ENCODE peak calls at places on chromosomes 5 and 9, in six cellular contexts. One of them, this sample, is unnamed.

GRCh38 chr5:179806250-179807045 is at the start of gene MGAT4B:
- DNase-seq in CD4-positive, alpha-beta memory T cell: peak
- DNase-seq in MM.1S: peak
- DNase-seq in ascending aorta: no peak
- DNase-seq in endothelial cell of umbilical vein: peak
- DNase-seq in cardiac fibroblast: peak
- DNase-seq in this sample: no peak

GRCh38 chr5:41871866-41872265 is 1.6 kb upstream of the OXCT1 start:
- DNase-seq in MM.1S: no peak
- DNase-seq in ascending aorta: no peak
- DNase-seq in CD4-positive, alpha-beta memory T cell: no peak
- DNase-seq in cardiac fibroblast: peak
- DNase-seq in endothelial cell of umbilical vein: peak
- DNase-seq in this sample: peak

GRCh38 chr9:132560604-132561304 is 21.7 kb upstream of the BARHL1 start:
- DNase-seq in cardiac fibroblast: no peak
- DNase-seq in CD4-positive, alpha-beta memory T cell: no peak
- DNase-seq in MM.1S: no peak
- DNase-seq in ascending aorta: no peak
- DNase-seq in endothelial cell of umbilical vein: no peak
- DNase-seq in this sample: no peak

GRCh38 chr5:38134750-38135330 is 123.5 kb upstream of the EGFLAM start:
- DNase-seq in ascending aorta: no peak
- DNase-seq in MM.1S: no peak
- DNase-seq in CD4-positive, alpha-beta memory T cell: no peak
- DNase-seq in cardiac fibroblast: no peak
- DNase-seq in endothelial cell of umbilical vein: no peak
- DNase-seq in this sample: no peak

GRCh38 chr5:160438316-160439204 is 16.9 kb downstream of the PTTG1 start:
- DNase-seq in CD4-positive, alpha-beta memory T cell: peak
- DNase-seq in ascending aorta: no peak
- DNase-seq in MM.1S: peak
- DNase-seq in endothelial cell of umbilical vein: peak
- DNase-seq in cardiac fibroblast: peak
- DNase-seq in this sample: peak

GRCh38 chr5:103428411-103428871 is 134.1 kb downstream of the NUDT12 start:
- DNase-seq in CD4-positive, alpha-beta memory T cell: no peak
- DNase-seq in MM.1S: peak
- DNase-seq in endothelial cell of umbilical vein: no peak
- DNase-seq in ascending aorta: no peak
- DNase-seq in cardiac fibroblast: peak
- DNase-seq in this sample: no peak

GRCh38 chr9:6845881-6846280 is 88.1 kb downstream of the KDM4C start:
- DNase-seq in MM.1S: no peak
- DNase-seq in CD4-positive, alpha-beta memory T cell: no peak
- DNase-seq in cardiac fibroblast: no peak
- DNase-seq in endothelial cell of umbilical vein: no peak
- DNase-seq in ascending aorta: no peak
- DNase-seq in this sample: no peak

GRCh38 chr5:172410160-172410559 is 44.2 kb downstream of the SH3PXD2B start:
- DNase-seq in CD4-positive, alpha-beta memory T cell: no peak
- DNase-seq in cardiac fibroblast: peak
- DNase-seq in endothelial cell of umbilical vein: no peak
- DNase-seq in ascending aorta: no peak
- DNase-seq in MM.1S: no peak
- DNase-seq in this sample: no peak

GRCh38 chr5:179346401-179346800 is 1.1 kb upstream of the ADAMTS2 start:
- DNase-seq in cardiac fibroblast: peak
- DNase-seq in CD4-positive, alpha-beta memory T cell: no peak
- DNase-seq in MM.1S: no peak
- DNase-seq in ascending aorta: no peak
- DNase-seq in endothelial cell of umbilical vein: no peak
- DNase-seq in this sample: no peak

GRCh38 chr5:102663771-102664530 is 91.2 kb upstream of the PAM start:
- DNase-seq in cardiac fibroblast: peak
- DNase-seq in ascending aorta: no peak
- DNase-seq in CD4-positive, alpha-beta memory T cell: no peak
- DNase-seq in MM.1S: no peak
- DNase-seq in endothelial cell of umbilical vein: no peak
- DNase-seq in this sample: peak

GRCh38 chr5:150648294-150649107 is 8.0 kb downstream of the SYNPO start:
- DNase-seq in endothelial cell of umbilical vein: no peak
- DNase-seq in MM.1S: no peak
- DNase-seq in ascending aorta: no peak
- DNase-seq in cardiac fibroblast: no peak
- DNase-seq in CD4-positive, alpha-beta memory T cell: no peak
- DNase-seq in this sample: no peak
- H3K4me3 ChIP-seq in endothelial cell of umbilical vein: no peak
- H3K4me3 ChIP-seq in MM.1S: no peak
- H3K4me3 ChIP-seq in ascending aorta: no peak
- H3K4me3 ChIP-seq in cardiac fibroblast: no peak
- H3K4me3 ChIP-seq in CD4-positive, alpha-beta memory T cell: no peak
- H3K4me3 ChIP-seq in this sample: no peak

DNA sequence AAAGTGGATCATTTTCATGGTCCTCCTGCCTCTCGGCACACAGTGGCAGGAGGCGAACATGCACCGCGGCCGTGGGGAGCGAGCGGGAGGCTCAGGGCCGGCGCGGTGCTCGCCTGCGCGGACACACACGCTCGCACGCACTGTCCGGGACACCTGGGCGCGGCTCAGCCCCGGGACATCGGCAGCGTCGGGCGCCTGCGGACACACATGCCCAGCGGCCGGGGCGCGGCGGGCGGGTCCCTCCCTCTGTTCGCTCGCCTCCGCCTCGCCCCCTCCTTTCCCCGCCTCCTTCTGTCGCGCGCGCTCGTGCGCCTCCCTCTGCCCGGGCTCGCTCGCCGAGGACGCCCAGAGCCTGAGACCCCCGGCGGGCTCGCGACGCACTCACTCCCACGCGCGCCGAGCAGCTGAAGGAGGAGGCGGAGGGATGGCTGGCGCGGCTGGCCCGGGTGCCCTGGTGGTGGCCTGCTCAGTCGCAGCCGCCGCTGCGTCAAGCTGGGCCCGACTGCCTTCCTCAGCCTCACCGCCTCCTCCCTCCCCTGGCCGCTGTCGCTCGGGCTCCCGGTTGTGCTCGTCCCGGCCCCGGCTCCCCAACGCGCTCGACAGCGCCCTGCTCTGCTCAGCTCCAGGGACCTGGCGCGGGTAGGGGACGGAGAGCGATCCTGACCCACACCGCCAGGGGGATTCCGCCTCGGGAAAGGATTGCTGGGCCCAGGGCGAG is at the start of gene FRMD3:
- DNase-seq in cardiac fibroblast: peak
- DNase-seq in MM.1S: peak
- DNase-seq in ascending aorta: peak
- DNase-seq in endothelial cell of umbilical vein: peak
- DNase-seq in CD4-positive, alpha-beta memory T cell: no peak
- DNase-seq in this sample: peak
- H3K4me3 ChIP-seq in cardiac fibroblast: peak
- H3K4me3 ChIP-seq in MM.1S: peak
- H3K4me3 ChIP-seq in ascending aorta: peak
- H3K4me3 ChIP-seq in endothelial cell of umbilical vein: peak
- H3K4me3 ChIP-seq in CD4-positive, alpha-beta memory T cell: no peak
- H3K4me3 ChIP-seq in this sample: peak

DNA sequence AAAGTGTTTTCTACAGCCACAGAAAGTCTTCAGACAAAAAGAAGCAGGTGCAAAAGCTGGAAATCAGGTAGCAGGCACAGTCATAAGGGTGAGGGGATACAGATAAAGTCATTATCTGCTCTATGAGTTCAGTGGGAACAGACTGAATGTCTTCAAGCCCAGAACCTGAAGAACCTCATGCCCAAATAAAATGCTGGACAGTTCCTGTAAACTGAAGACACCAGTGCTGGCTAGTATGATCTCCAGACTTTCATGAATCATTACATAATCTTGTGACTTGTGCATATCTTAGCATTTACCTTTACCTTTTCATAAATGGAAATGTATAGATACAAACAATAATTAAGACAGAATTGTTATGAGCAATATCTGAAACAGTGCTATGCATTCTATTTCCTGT is 728.7 kb downstream of the DNAH5 start:
- DNase-seq in cardiac fibroblast: no peak
- DNase-seq in ascending aorta: no peak
- DNase-seq in MM.1S: no peak
- DNase-seq in endothelial cell of umbilical vein: no peak
- DNase-seq in CD4-positive, alpha-beta memory T cell: no peak
- DNase-seq in this sample: no peak
- H3K4me3 ChIP-seq in cardiac fibroblast: no peak
- H3K4me3 ChIP-seq in ascending aorta: no peak
- H3K4me3 ChIP-seq in MM.1S: no peak
- H3K4me3 ChIP-seq in endothelial cell of umbilical vein: no peak
- H3K4me3 ChIP-seq in CD4-positive, alpha-beta memory T cell: no peak
- H3K4me3 ChIP-seq in this sample: no peak

DNA sequence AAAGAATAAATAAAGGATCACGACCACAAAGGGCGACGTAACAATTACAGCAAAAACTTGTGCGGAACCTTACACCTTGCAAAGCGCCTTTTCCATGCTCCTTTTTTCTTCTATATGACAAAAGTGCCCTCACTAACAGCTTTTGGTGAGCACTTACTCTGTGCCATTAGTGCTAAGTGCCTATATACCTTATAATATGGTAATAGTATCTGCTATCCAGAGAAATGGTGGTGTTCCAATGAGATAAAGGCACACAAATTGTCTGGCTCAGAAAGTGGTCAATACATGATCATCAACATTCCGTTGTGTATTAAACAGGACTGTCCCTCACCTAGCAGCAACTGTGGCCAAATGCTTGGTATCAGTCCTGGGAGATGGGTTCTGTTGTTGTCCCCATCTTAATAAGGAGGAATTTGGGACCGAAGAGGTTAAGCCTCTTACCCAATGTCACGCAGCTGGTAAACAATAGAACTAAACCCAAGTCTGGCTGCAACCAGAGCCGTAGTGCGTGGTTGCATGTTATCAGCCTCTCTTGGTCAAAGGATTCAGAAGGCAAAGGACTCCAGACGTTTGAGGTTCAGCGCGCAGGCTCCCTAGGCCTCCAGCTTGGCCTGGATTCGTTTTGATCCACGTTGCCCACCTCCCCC is 559 bp upstream of the TOR2A start:
- DNase-seq in endothelial cell of umbilical vein: no peak
- DNase-seq in CD4-positive, alpha-beta memory T cell: no peak
- DNase-seq in cardiac fibroblast: no peak
- DNase-seq in MM.1S: peak
- DNase-seq in ascending aorta: no peak
- DNase-seq in this sample: no peak
- H3K4me3 ChIP-seq in endothelial cell of umbilical vein: no peak
- H3K4me3 ChIP-seq in CD4-positive, alpha-beta memory T cell: no peak
- H3K4me3 ChIP-seq in cardiac fibroblast: no peak
- H3K4me3 ChIP-seq in MM.1S: peak
- H3K4me3 ChIP-seq in ascending aorta: no peak
- H3K4me3 ChIP-seq in this sample: no peak

GRCh38 chr5:80192507-80193241 is 63.2 kb downstream of the SERINC5 start:
- DNase-seq in endothelial cell of umbilical vein: no peak
- DNase-seq in CD4-positive, alpha-beta memory T cell: no peak
- DNase-seq in MM.1S: no peak
- DNase-seq in cardiac fibroblast: peak
- DNase-seq in ascending aorta: no peak
- DNase-seq in this sample: no peak

GRCh38 chr5:80191991-80192398 is 63.9 kb downstream of the SERINC5 start:
- DNase-seq in ascending aorta: no peak
- DNase-seq in MM.1S: no peak
- DNase-seq in CD4-positive, alpha-beta memory T cell: peak
- DNase-seq in cardiac fibroblast: no peak
- DNase-seq in endothelial cell of umbilical vein: no peak
- DNase-seq in this sample: no peak

GRCh38 chr5:80195837-80196400 is 59.9 kb downstream of the SERINC5 start:
- DNase-seq in CD4-positive, alpha-beta memory T cell: no peak
- DNase-seq in endothelial cell of umbilical vein: no peak
- DNase-seq in ascending aorta: no peak
- DNase-seq in cardiac fibroblast: no peak
- DNase-seq in MM.1S: no peak
- DNase-seq in this sample: peak

GRCh38 chr5:80193421-80193820 is 62.4 kb downstream of the SERINC5 start:
- DNase-seq in CD4-positive, alpha-beta memory T cell: no peak
- DNase-seq in cardiac fibroblast: no peak
- DNase-seq in ascending aorta: no peak
- DNase-seq in MM.1S: no peak
- DNase-seq in endothelial cell of umbilical vein: no peak
- DNase-seq in this sample: no peak

GRCh38 chr5:80194470-80194869 is 61.4 kb downstream of the SERINC5 start:
- DNase-seq in endothelial cell of umbilical vein: no peak
- DNase-seq in cardiac fibroblast: no peak
- DNase-seq in MM.1S: no peak
- DNase-seq in CD4-positive, alpha-beta memory T cell: no peak
- DNase-seq in ascending aorta: no peak
- DNase-seq in this sample: no peak
- H3K4me3 ChIP-seq in endothelial cell of umbilical vein: no peak
- H3K4me3 ChIP-seq in cardiac fibroblast: no peak
- H3K4me3 ChIP-seq in MM.1S: no peak
- H3K4me3 ChIP-seq in CD4-positive, alpha-beta memory T cell: no peak
- H3K4me3 ChIP-seq in ascending aorta: no peak
- H3K4me3 ChIP-seq in this sample: no peak

GRCh38 chr5:150131978-150132694 is 23.5 kb downstream of the PDGFRB start:
- DNase-seq in endothelial cell of umbilical vein: no peak
- DNase-seq in MM.1S: no peak
- DNase-seq in ascending aorta: no peak
- DNase-seq in cardiac fibroblast: no peak
- DNase-seq in CD4-positive, alpha-beta memory T cell: no peak
- DNase-seq in this sample: no peak
- H3K4me3 ChIP-seq in endothelial cell of umbilical vein: no peak
- H3K4me3 ChIP-seq in MM.1S: no peak
- H3K4me3 ChIP-seq in ascending aorta: no peak
- H3K4me3 ChIP-seq in cardiac fibroblast: no peak
- H3K4me3 ChIP-seq in CD4-positive, alpha-beta memory T cell: no peak
- H3K4me3 ChIP-seq in this sample: no peak

GRCh38 chr5:98779264-98779877 is 5.9 kb downstream of the RGMB start:
- DNase-seq in cardiac fibroblast: no peak
- DNase-seq in MM.1S: no peak
- DNase-seq in endothelial cell of umbilical vein: no peak
- DNase-seq in ascending aorta: no peak
- DNase-seq in CD4-positive, alpha-beta memory T cell: no peak
- DNase-seq in this sample: no peak

GRCh38 chr5:98774192-98775046 is 956 bp downstream of the RGMB start:
- DNase-seq in cardiac fibroblast: peak
- DNase-seq in ascending aorta: no peak
- DNase-seq in endothelial cell of umbilical vein: peak
- DNase-seq in CD4-positive, alpha-beta memory T cell: peak
- DNase-seq in MM.1S: peak
- DNase-seq in this sample: no peak

GRCh38 chr5:98775246-98775961 is 1.9 kb downstream of the RGMB start:
- DNase-seq in ascending aorta: no peak
- DNase-seq in CD4-positive, alpha-beta memory T cell: no peak
- DNase-seq in endothelial cell of umbilical vein: no peak
- DNase-seq in MM.1S: no peak
- DNase-seq in cardiac fibroblast: no peak
- DNase-seq in this sample: no peak

GRCh38 chr5:98775962-98776687 is 2.7 kb downstream of the RGMB start:
- DNase-seq in ascending aorta: no peak
- DNase-seq in endothelial cell of umbilical vein: peak
- DNase-seq in MM.1S: no peak
- DNase-seq in cardiac fibroblast: peak
- DNase-seq in CD4-positive, alpha-beta memory T cell: no peak
- DNase-seq in this sample: no peak

GRCh38 chr5:98777295-98777694 is 3.8 kb downstream of the RGMB start:
- DNase-seq in endothelial cell of umbilical vein: no peak
- DNase-seq in CD4-positive, alpha-beta memory T cell: no peak
- DNase-seq in cardiac fibroblast: no peak
- DNase-seq in MM.1S: no peak
- DNase-seq in ascending aorta: no peak
- DNase-seq in this sample: no peak
- H3K4me3 ChIP-seq in endothelial cell of umbilical vein: no peak
- H3K4me3 ChIP-seq in CD4-positive, alpha-beta memory T cell: no peak
- H3K4me3 ChIP-seq in cardiac fibroblast: no peak
- H3K4me3 ChIP-seq in MM.1S: no peak
- H3K4me3 ChIP-seq in ascending aorta: no peak
- H3K4me3 ChIP-seq in this sample: no peak

GRCh38 chr9:71254592-71255277 is 133.3 kb upstream of the TRPM3 start:
- DNase-seq in CD4-positive, alpha-beta memory T cell: no peak
- DNase-seq in MM.1S: no peak
- DNase-seq in ascending aorta: no peak
- DNase-seq in endothelial cell of umbilical vein: no peak
- DNase-seq in cardiac fibroblast: no peak
- DNase-seq in this sample: no peak
- H3K4me3 ChIP-seq in CD4-positive, alpha-beta memory T cell: no peak
- H3K4me3 ChIP-seq in MM.1S: no peak
- H3K4me3 ChIP-seq in ascending aorta: no peak
- H3K4me3 ChIP-seq in endothelial cell of umbilical vein: no peak
- H3K4me3 ChIP-seq in cardiac fibroblast: no peak
- H3K4me3 ChIP-seq in this sample: no peak